ENCODE peak calls at places on chromosomes 6 and 20, in six cellular contexts. One of them, this sample, is unnamed.

GRCh38 chr6:37221585-37222124 is 35.9 kb upstream of the TBC1D22B start:
- DNase-seq in neuronal stem cell: no peak
- DNase-seq in HL-60: peak; percentile 17
- DNase-seq in pancreas: no peak
- DNase-seq in RWPE1: no peak
- DNase-seq in spleen: no peak
- DNase-seq in this sample: no peak

GRCh38 chr6:91704531-91704930 is 1117.7 kb upstream of the MAP3K7 start:
- DNase-seq in spleen: no peak
- DNase-seq in neuronal stem cell: no peak
- DNase-seq in RWPE1: peak; percentile 3
- DNase-seq in pancreas: no peak
- DNase-seq in HL-60: no peak
- DNase-seq in this sample: no peak

GRCh38 chr6:105769987-105770386 is 316.1 kb upstream of the PRDM1 start:
- DNase-seq in spleen: no peak
- DNase-seq in pancreas: no peak
- DNase-seq in RWPE1: peak; percentile 49
- DNase-seq in neuronal stem cell: no peak
- DNase-seq in HL-60: no peak
- DNase-seq in this sample: no peak

GRCh38 chr6:36856277-36856676 is 17.0 kb upstream of the CPNE5 start:
- DNase-seq in RWPE1: no peak
- DNase-seq in neuronal stem cell: no peak
- DNase-seq in spleen: no peak
- DNase-seq in HL-60: no peak
- DNase-seq in pancreas: peak; percentile 35
- DNase-seq in this sample: no peak

GRCh38 chr6:122399055-122399347 is 451 bp upstream of the HSF2 start:
- DNase-seq in spleen: no peak
- DNase-seq in RWPE1: no peak
- DNase-seq in neuronal stem cell: no peak
- DNase-seq in pancreas: no peak
- DNase-seq in HL-60: no peak
- DNase-seq in this sample: no peak

GRCh38 chr6:138184230-138184629 is 22.5 kb downstream of the ARFGEF3 start:
- DNase-seq in spleen: no peak
- DNase-seq in neuronal stem cell: no peak
- DNase-seq in HL-60: no peak
- DNase-seq in pancreas: no peak
- DNase-seq in RWPE1: no peak
- DNase-seq in this sample: no peak

GRCh38 chr6:139485742-139486475 is 111.5 kb upstream of the CITED2 start:
- DNase-seq in spleen: no peak
- DNase-seq in pancreas: no peak
- DNase-seq in RWPE1: no peak
- DNase-seq in HL-60: no peak
- DNase-seq in neuronal stem cell: no peak
- DNase-seq in this sample: no peak

GRCh38 chr6:132322398-132322797 is 78.9 kb downstream of the MOXD1 start:
- DNase-seq in spleen: no peak
- DNase-seq in pancreas: no peak
- DNase-seq in HL-60: no peak
- DNase-seq in RWPE1: no peak
- DNase-seq in neuronal stem cell: no peak
- DNase-seq in this sample: no peak

GRCh38 chr6:119312875-119313338 is 36.7 kb downstream of the MAN1A1 start:
- DNase-seq in spleen: no peak
- DNase-seq in neuronal stem cell: no peak
- DNase-seq in HL-60: no peak
- DNase-seq in RWPE1: no peak
- DNase-seq in pancreas: no peak
- DNase-seq in this sample: no peak

GRCh38 chr6:131950767-131951575 is at the start of gene CCN2:
- DNase-seq in neuronal stem cell: peak; percentile 96
- DNase-seq in spleen: peak; percentile 85
- DNase-seq in HL-60: no peak
- DNase-seq in RWPE1: peak; percentile 94
- DNase-seq in pancreas: peak; percentile 67
- DNase-seq in this sample: peak; percentile 90

GRCh38 chr6:134138226-134138975 is 86.0 kb upstream of the SLC2A12 start:
- DNase-seq in RWPE1: no peak
- DNase-seq in HL-60: no peak
- DNase-seq in neuronal stem cell: no peak
- DNase-seq in spleen: no peak
- DNase-seq in pancreas: no peak
- DNase-seq in this sample: no peak

GRCh38 chr6:134128146-134128545 is 75.7 kb upstream of the SLC2A12 start:
- DNase-seq in HL-60: no peak
- DNase-seq in spleen: no peak
- DNase-seq in neuronal stem cell: no peak
- DNase-seq in pancreas: no peak
- DNase-seq in RWPE1: no peak
- DNase-seq in this sample: no peak

GRCh38 chr6:134131530-134132139 is 79.2 kb upstream of the SLC2A12 start:
- DNase-seq in HL-60: no peak
- DNase-seq in spleen: no peak
- DNase-seq in RWPE1: no peak
- DNase-seq in neuronal stem cell: no peak
- DNase-seq in pancreas: no peak
- DNase-seq in this sample: no peak

GRCh38 chr6:134134654-134135053 is 82.2 kb upstream of the SLC2A12 start:
- DNase-seq in HL-60: no peak
- DNase-seq in pancreas: no peak
- DNase-seq in neuronal stem cell: no peak
- DNase-seq in RWPE1: no peak
- DNase-seq in spleen: no peak
- DNase-seq in this sample: no peak

DNA sequence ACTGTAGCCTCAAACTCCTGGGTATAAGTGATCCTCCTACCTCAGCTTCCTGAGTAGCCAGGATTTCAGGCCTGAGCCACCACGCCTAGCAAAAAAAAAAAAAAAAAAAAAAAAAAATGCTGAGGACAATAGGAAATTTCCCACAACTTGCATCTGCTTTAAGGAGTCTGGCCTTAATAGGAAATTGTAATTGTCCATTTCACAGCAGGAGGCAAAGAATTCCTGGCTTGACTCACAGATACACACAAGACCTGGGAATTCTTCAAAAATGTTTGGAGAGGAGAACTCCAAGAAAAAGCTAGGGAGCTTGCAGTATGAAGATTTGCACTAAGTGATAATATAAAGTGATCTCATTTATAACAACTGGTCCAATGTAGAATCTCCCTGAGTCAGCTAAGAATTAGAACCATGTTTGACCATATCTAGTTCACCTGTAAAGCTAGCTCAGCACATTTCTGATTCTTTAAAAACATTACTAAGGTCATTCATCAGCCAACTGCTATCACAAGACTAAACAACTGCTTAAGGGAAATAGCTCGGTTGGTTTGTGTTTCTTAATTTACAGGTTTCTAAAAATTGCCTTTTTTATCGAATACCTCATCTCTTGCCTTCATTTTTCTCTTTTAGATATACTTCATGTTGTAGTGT is 80.2 kb upstream of the SLC2A12 start:
- DNase-seq in HL-60: no peak
- DNase-seq in neuronal stem cell: no peak
- DNase-seq in pancreas: no peak
- DNase-seq in spleen: no peak
- DNase-seq in RWPE1: no peak
- DNase-seq in this sample: no peak
- H3K27ac ChIP-seq in HL-60: no peak overlapping the region
- H3K27ac ChIP-seq in neuronal stem cell: no peak overlapping the region
- H3K27ac ChIP-seq in pancreas: no peak overlapping the region
- H3K27ac ChIP-seq in spleen: no peak overlapping the region
- H3K27ac ChIP-seq in RWPE1: no peak overlapping the region
- H3K27ac ChIP-seq in this sample: no peak overlapping the region

DNA sequence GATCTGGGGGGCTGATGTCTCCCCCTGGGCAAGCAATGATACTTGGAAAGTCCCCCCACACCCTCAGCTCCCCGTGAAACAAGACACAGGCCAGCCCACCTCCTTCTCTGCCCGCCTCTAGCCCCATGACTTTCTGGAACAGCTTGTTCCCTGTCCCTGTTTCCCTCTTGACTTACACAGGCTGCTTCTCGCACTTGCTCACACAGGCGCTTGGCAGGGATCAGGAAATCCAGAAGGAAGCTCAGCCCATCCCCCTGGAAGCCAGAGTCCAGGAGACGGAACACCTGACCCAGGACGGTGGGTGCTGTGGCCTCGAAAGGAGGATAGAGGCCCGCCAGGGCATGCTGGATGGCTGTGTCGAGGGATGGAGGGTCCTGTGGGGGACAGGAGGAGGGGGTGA is 14.8 kb downstream of the KIAA1755 start:
- DNase-seq in neuronal stem cell: no peak
- DNase-seq in RWPE1: no peak
- DNase-seq in spleen: peak; percentile 33
- DNase-seq in pancreas: no peak
- DNase-seq in HL-60: no peak
- DNase-seq in this sample: no peak
- H3K27ac ChIP-seq in neuronal stem cell: no peak overlapping the region
- H3K27ac ChIP-seq in RWPE1: no peak overlapping the region
- H3K27ac ChIP-seq in spleen: no peak overlapping the region
- H3K27ac ChIP-seq in pancreas: no peak overlapping the region
- H3K27ac ChIP-seq in HL-60: peak overlapping the region; percentile 61
- H3K27ac ChIP-seq in this sample: no peak overlapping the region

GRCh38 chr20:47334022-47334551 is 22.4 kb downstream of the ZMYND8 start:
- DNase-seq in HL-60: no peak
- DNase-seq in RWPE1: peak; percentile 96
- DNase-seq in pancreas: no peak
- DNase-seq in spleen: no peak
- DNase-seq in neuronal stem cell: no peak
- DNase-seq in this sample: no peak

GRCh38 chr20:47338131-47338628 is 18.3 kb downstream of the ZMYND8 start:
- DNase-seq in spleen: peak; percentile 38
- DNase-seq in pancreas: no peak
- DNase-seq in neuronal stem cell: no peak
- DNase-seq in HL-60: no peak
- DNase-seq in RWPE1: no peak
- DNase-seq in this sample: no peak

GRCh38 chr20:47336013-47336754 is 20.3 kb downstream of the ZMYND8 start:
- DNase-seq in HL-60: no peak
- DNase-seq in neuronal stem cell: no peak
- DNase-seq in RWPE1: no peak
- DNase-seq in pancreas: no peak
- DNase-seq in spleen: peak; percentile 49
- DNase-seq in this sample: peak; percentile 62

GRCh38 chr20:47335251-47336012 is 21.1 kb downstream of the ZMYND8 start:
- DNase-seq in HL-60: no peak
- DNase-seq in RWPE1: no peak
- DNase-seq in neuronal stem cell: no peak
- DNase-seq in spleen: no peak
- DNase-seq in pancreas: no peak
- DNase-seq in this sample: no peak

GRCh38 chr20:47337413-47337812 is 19.1 kb downstream of the ZMYND8 start:
- DNase-seq in pancreas: no peak
- DNase-seq in RWPE1: no peak
- DNase-seq in neuronal stem cell: no peak
- DNase-seq in HL-60: no peak
- DNase-seq in spleen: no peak
- DNase-seq in this sample: no peak
- H3K27ac ChIP-seq in pancreas: no peak overlapping the region
- H3K27ac ChIP-seq in RWPE1: peak overlapping the region; percentile 84
- H3K27ac ChIP-seq in neuronal stem cell: no peak overlapping the region
- H3K27ac ChIP-seq in HL-60: no peak overlapping the region
- H3K27ac ChIP-seq in spleen: no peak overlapping the region
- H3K27ac ChIP-seq in this sample: peak overlapping the region; percentile 82

GRCh38 chr20:64114356-64114971 is 7.1 kb upstream of the NPBWR2 start:
- DNase-seq in HL-60: no peak
- DNase-seq in pancreas: no peak
- DNase-seq in neuronal stem cell: no peak
- DNase-seq in spleen: peak; percentile 40
- DNase-seq in RWPE1: no peak
- DNase-seq in this sample: no peak
- H3K27ac ChIP-seq in HL-60: no peak overlapping the region
- H3K27ac ChIP-seq in pancreas: no peak overlapping the region
- H3K27ac ChIP-seq in neuronal stem cell: no peak overlapping the region
- H3K27ac ChIP-seq in spleen: no peak overlapping the region
- H3K27ac ChIP-seq in RWPE1: no peak overlapping the region
- H3K27ac ChIP-seq in this sample: no peak overlapping the region

This sample was measured in tibial artery.